ENCODE peak calls at places on chromosomes 12 and 14, in five cellular contexts. G is nephron progenitor cell, U is RWPE1, M is neural progenitor cell, Z is suprapubic skin. K is an unnamed sample.
A peak's percentile ranks its signal among the peaks of the same experiment; 100 is the strongest.

GRCh38 chr14:98501335-98501734 is 770.7 kb downstream of the BCL11B start:
- DNase-seq in M (no peak), G (no peak), Z (no peak), U (peak; percentile 81), K (no peak)

GRCh38 chr12:49482095-49483051 is 56.5 kb upstream of the KCNH3 start:
- DNase-seq in G (no peak), M (no peak), U (no peak), Z (no peak), K (no peak)

GRCh38 chr14:81727243-81727642 is 193.6 kb upstream of the SEL1L start:
- DNase-seq in U (no peak), G (no peak), Z (no peak), M (no peak), K (no peak)

GRCh38 chr14:94102768-94103482 is 7.6 kb upstream of the IFI27 start:
- DNase-seq in G (no peak), M (no peak), U (no peak), Z (no peak), K (no peak)

GRCh38 chr14:48974994-48975393 is 611.2 kb downstream of the RPS29 start:
- DNase-seq in G (no peak), U (no peak), M (no peak), Z (no peak), K (no peak)

GRCh38 chr14:67599698-67600561 is at the start of gene PIGH:
- DNase-seq in U (peak; percentile 86), M (peak; percentile 95), Z (peak; percentile 94), G (peak; percentile 92), K (peak; percentile 56)

GRCh38 chr14:94680498-94681288 is 68.5 kb downstream of the SERPINA3 start:
- DNase-seq in G (no peak), M (no peak), Z (peak; percentile 40), U (no peak), K (peak; percentile 19)

GRCh38 chr14:37027188-37027824 is 145.1 kb downstream of the SLC25A21 start:
- DNase-seq in G (no peak), U (no peak), Z (no peak), M (no peak), K (no peak)

GRCh38 chr12:597926-598568 is 65.2 kb downstream of the NINJ2 start:
- DNase-seq in Z (no peak), G (no peak), U (peak; percentile 86), M (no peak), K (no peak)

GRCh38 chr14:90273532-90273931 is 17.2 kb downstream of the PSMC1 start:
- DNase-seq in Z (no peak), U (no peak), G (no peak), M (no peak), K (no peak)

GRCh38 chr12:91144053-91144452 is 32.8 kb upstream of the LUM start:
- DNase-seq in Z (no peak), G (no peak), U (peak; percentile 27), M (no peak), K (no peak)

GRCh38 chr12:70809887-70810286 is 110.7 kb downstream of the PTPRR start:
- DNase-seq in Z (no peak), U (no peak), G (no peak), M (no peak), K (no peak)

GRCh38 chr14:36424478-36425102 is 95.4 kb downstream of the NKX2-1 start:
- DNase-seq in Z (no peak), G (no peak), U (no peak), M (no peak), K (no peak)

GRCh38 chr14:68695871-68696665 is 96.8 kb downstream of the ZFP36L1 start:
- DNase-seq in U (no peak), M (no peak), Z (peak; percentile 26), G (no peak), K (no peak)

GRCh38 chr12:34406228-34406995 is 384.1 kb downstream of the ALG10 start:
- DNase-seq in Z (peak; percentile 66), M (no peak), U (no peak), G (no peak), K (peak; percentile 42)

GRCh38 chr12:27437839-27438238 is 8.7 kb upstream of the SMCO2 start:
- DNase-seq in Z (no peak), U (no peak), G (no peak), M (no peak), K (no peak)

GRCh38 chr14:89351958-89352404 is 65.1 kb downstream of the FOXN3 start:
- DNase-seq in G (peak; percentile 20), M (no peak), Z (no peak), U (no peak), K (no peak)

GRCh38 chr14:104564744-104565679 is 14.6 kb upstream of the C14orf180 start:
- DNase-seq in M (no peak), G (no peak), Z (no peak), U (no peak), K (no peak)

GRCh38 chr12:111037047-111037446 is 116.7 kb upstream of the MYL2 start:
- DNase-seq in M (no peak), Z (no peak), U (no peak), G (no peak), K (no peak)

GRCh38 chr12:2637371-2637770 is 157.4 kb upstream of the FKBP4 start:
- DNase-seq in Z (no peak), M (no peak), G (no peak), U (no peak), K (no peak)

GRCh38 chr14:105602799-105603763 is 76.7 kb downstream of the TMEM121 start:
- DNase-seq in Z (no peak), U (no peak), M (no peak), G (no peak), K (peak; percentile 50)

GRCh38 chr12:105109465-105110212 is 2.1 kb downstream of the WASHC4 start:
- DNase-seq in U (peak; percentile 26), M (no peak), G (peak; percentile 5), Z (no peak), K (no peak)

GRCh38 chr14:68978550-68978911 is 571 bp downstream of the ACTN1 start:
- DNase-seq in Z (peak; percentile 86), G (peak; percentile 86), M (peak; percentile 90), U (peak; percentile 63), K (peak; percentile 79)

GRCh38 chr14:104856157-104856868 is 8.8 kb upstream of the CEP170B start:
- DNase-seq in M (no peak), G (no peak), Z (peak; percentile 70), U (no peak), K (no peak)

GRCh38 chr12:6235499-6235898 is 35.3 kb downstream of the CD9 start:
- DNase-seq in U (no peak), G (peak; percentile 35), M (no peak), Z (no peak), K (no peak)

GRCh38 chr12:67921286-67921685 is 68.0 kb upstream of the IFNG-AS1 start:
- DNase-seq in M (no peak), U (peak; percentile 47), Z (no peak), G (no peak), K (no peak)

GRCh38 chr12:67917811-67918210 is 71.4 kb upstream of the IFNG-AS1 start:
- DNase-seq in M (no peak), G (no peak), U (no peak), Z (no peak), K (no peak)

GRCh38 chr12:67918441-67918840 is 70.8 kb upstream of the IFNG-AS1 start:
- DNase-seq in M (no peak), G (no peak), Z (no peak), U (no peak), K (no peak)

GRCh38 chr12:67920432-67920831 is 68.8 kb upstream of the IFNG-AS1 start:
- DNase-seq in Z (no peak), M (no peak), G (no peak), U (peak; percentile 62), K (no peak)

DNA sequence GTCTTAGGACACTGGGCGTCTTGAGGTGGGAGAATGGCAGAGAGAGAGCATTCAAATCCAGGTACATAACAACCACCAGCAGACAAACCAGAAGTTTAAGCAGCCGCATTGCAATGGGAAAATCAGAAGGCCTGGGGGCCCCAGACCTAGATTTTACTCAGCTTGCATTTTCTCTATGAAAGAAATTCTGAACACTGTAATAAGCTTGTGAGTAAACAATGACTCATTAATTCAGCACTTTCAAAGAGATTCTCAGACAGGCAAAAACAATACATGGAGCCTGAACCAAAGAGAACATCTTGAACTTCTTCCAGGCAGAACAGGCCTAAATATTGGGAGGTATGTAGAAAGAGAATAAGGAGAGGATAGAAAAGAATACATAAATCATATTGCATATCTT is 69.8 kb upstream of the IFNG-AS1 start:
- DNase-seq in G (no peak), M (no peak), Z (no peak), U (peak; percentile 67), K (no peak)
- TF ChIP-seq CTCF in G (no peak), M (no peak), Z (no peak), U (no peak), K (no peak)

GRCh38 chr14:73728106-73729014 is 14.2 kb upstream of the PNMA1 start:
- DNase-seq in Z (no peak), U (peak; percentile 76), G (peak; percentile 94), M (peak; percentile 88), K (peak; percentile 91)

GRCh38 chr14:73732006-73732405 is 17.8 kb upstream of the PNMA1 start:
- DNase-seq in U (no peak), M (no peak), G (no peak), Z (no peak), K (no peak)

GRCh38 chr14:73729015-73729330 is 14.8 kb upstream of the PNMA1 start:
- DNase-seq in U (no peak), G (no peak), M (no peak), Z (no peak), K (no peak)

GRCh38 chr14:73729556-73730265 is 15.5 kb upstream of the PNMA1 start:
- DNase-seq in Z (no peak), U (no peak), G (no peak), M (no peak), K (no peak)

DNA sequence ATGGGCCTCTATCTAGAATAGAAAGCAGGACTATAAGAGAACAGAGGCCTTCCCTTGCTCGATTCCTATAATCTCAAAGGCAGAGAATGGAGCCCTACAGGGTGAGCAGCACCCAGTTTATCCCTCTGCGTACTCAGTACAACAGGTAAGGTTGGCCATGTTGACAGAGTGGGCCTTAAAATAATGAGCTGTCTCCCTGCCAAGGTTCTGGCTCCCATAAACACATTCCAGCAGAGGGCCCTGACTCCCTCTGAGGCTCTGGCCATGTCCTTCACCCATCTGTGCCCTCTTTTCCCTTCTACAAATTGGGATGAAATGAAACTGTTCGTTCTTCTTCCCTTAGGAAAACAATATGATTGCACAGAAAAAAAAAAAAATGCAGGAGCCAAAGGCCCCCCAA is 16.9 kb upstream of the PNMA1 start:
- DNase-seq in U (no peak), M (no peak), Z (no peak), G (no peak), K (no peak)
- TF ChIP-seq CTCF in U (no peak), M (no peak), Z (no peak), G (no peak), K (no peak)

GRCh38 chr12:96636895-96637294 is 147.5 kb downstream of the CFAP54 start:
- DNase-seq in Z (no peak), U (no peak), G (no peak), M (no peak), K (no peak)
- TF ChIP-seq CTCF in Z (no peak), U (no peak), G (no peak), M (no peak), K (no peak)

GRCh38 chr12:77319141-77319540 is 253.8 kb upstream of the E2F7 start:
- DNase-seq in M (peak; percentile 82), G (no peak), Z (no peak), U (no peak), K (no peak)

DNA sequence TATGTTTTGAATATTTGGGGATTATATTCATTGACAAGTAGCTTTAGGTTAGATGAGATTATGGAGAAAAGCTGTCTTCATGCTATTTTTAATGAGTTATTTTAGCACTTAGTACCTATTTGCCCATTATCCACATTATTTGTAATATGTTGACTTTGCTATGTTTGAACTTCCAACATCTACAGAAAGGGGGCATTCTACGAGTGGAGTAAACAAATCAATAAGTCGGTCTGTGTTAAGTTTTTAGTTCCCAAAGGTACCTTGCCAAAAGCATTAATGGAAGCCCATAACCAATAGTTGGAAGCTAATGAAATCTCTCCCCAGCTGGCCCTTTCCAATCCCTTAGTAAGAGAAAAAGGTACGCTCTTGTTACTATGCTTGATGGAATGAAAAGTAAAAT is 250.0 kb upstream of the E2F7 start:
- DNase-seq in U (no peak), G (no peak), Z (no peak), M (no peak), K (no peak)
- TF ChIP-seq CTCF in U (no peak), G (no peak), Z (no peak), M (no peak), K (no peak)